ENCODE peak calls at places on chromosomes 5 and 9, in four cellular contexts. One of them, this sample, is unnamed.

GRCh38 chr9:21528123-21528808 is 46.2 kb upstream of the IFNE start:
- DNase-seq in T-helper 9 cell: no peak
- DNase-seq in stimulated activated CD4-positive, alpha-beta T cell treated with anti-CD3 and anti-CD28 coated beads, Interleukin-12 subunit alpha, Interleukin-12 subunit beta, amount 100 ng/mL, for 4 hours: no peak
- DNase-seq in head of caudate nucleus: no peak
- DNase-seq in this sample: no peak

GRCh38 chr9:124007468-124008306 is 3.9 kb upstream of the LHX2 start:
- DNase-seq in T-helper 9 cell: no peak
- DNase-seq in stimulated activated CD4-positive, alpha-beta T cell treated with anti-CD3 and anti-CD28 coated beads, Interleukin-12 subunit alpha, Interleukin-12 subunit beta, amount 100 ng/mL, for 4 hours: no peak
- DNase-seq in head of caudate nucleus: no peak
- DNase-seq in this sample: no peak

GRCh38 chr9:36855443-36856315 is 178.4 kb downstream of the PAX5 start:
- DNase-seq in T-helper 9 cell: no peak
- DNase-seq in stimulated activated CD4-positive, alpha-beta T cell treated with anti-CD3 and anti-CD28 coated beads, Interleukin-12 subunit alpha, Interleukin-12 subunit beta, amount 100 ng/mL, for 4 hours: peak
- DNase-seq in head of caudate nucleus: no peak
- DNase-seq in this sample: no peak

GRCh38 chr5:95861221-95861857 is 38.8 kb upstream of the GLRX start:
- DNase-seq in T-helper 9 cell: no peak
- DNase-seq in stimulated activated CD4-positive, alpha-beta T cell treated with anti-CD3 and anti-CD28 coated beads, Interleukin-12 subunit alpha, Interleukin-12 subunit beta, amount 100 ng/mL, for 4 hours: no peak
- DNase-seq in head of caudate nucleus: no peak
- DNase-seq in this sample: no peak

GRCh38 chr9:81092057-81092456 is 597.3 kb downstream of the TLE1 start:
- DNase-seq in T-helper 9 cell: no peak
- DNase-seq in stimulated activated CD4-positive, alpha-beta T cell treated with anti-CD3 and anti-CD28 coated beads, Interleukin-12 subunit alpha, Interleukin-12 subunit beta, amount 100 ng/mL, for 4 hours: no peak
- DNase-seq in head of caudate nucleus: no peak
- DNase-seq in this sample: no peak

GRCh38 chr9:136566899-136567298 is 21.1 kb upstream of the NOTCH1 start:
- DNase-seq in T-helper 9 cell: no peak
- DNase-seq in stimulated activated CD4-positive, alpha-beta T cell treated with anti-CD3 and anti-CD28 coated beads, Interleukin-12 subunit alpha, Interleukin-12 subunit beta, amount 100 ng/mL, for 4 hours: no peak
- DNase-seq in head of caudate nucleus: peak
- DNase-seq in this sample: peak

GRCh38 chr5:116361171-116361967 is 213.3 kb downstream of the SEMA6A start:
- DNase-seq in T-helper 9 cell: no peak
- DNase-seq in stimulated activated CD4-positive, alpha-beta T cell treated with anti-CD3 and anti-CD28 coated beads, Interleukin-12 subunit alpha, Interleukin-12 subunit beta, amount 100 ng/mL, for 4 hours: no peak
- DNase-seq in head of caudate nucleus: peak
- DNase-seq in this sample: peak

GRCh38 chr5:143775258-143775657 is 36.7 kb upstream of the HMHB1 start:
- DNase-seq in T-helper 9 cell: no peak
- DNase-seq in stimulated activated CD4-positive, alpha-beta T cell treated with anti-CD3 and anti-CD28 coated beads, Interleukin-12 subunit alpha, Interleukin-12 subunit beta, amount 100 ng/mL, for 4 hours: no peak
- DNase-seq in head of caudate nucleus: no peak
- DNase-seq in this sample: no peak

GRCh38 chr5:173771058-173771742 is 116.9 kb upstream of the CPEB4 start:
- DNase-seq in T-helper 9 cell: no peak
- DNase-seq in stimulated activated CD4-positive, alpha-beta T cell treated with anti-CD3 and anti-CD28 coated beads, Interleukin-12 subunit alpha, Interleukin-12 subunit beta, amount 100 ng/mL, for 4 hours: no peak
- DNase-seq in head of caudate nucleus: no peak
- DNase-seq in this sample: no peak

GRCh38 chr5:95731571-95732554 is 727 bp downstream of the RHOBTB3 start:
- DNase-seq in T-helper 9 cell: peak
- DNase-seq in stimulated activated CD4-positive, alpha-beta T cell treated with anti-CD3 and anti-CD28 coated beads, Interleukin-12 subunit alpha, Interleukin-12 subunit beta, amount 100 ng/mL, for 4 hours: peak
- DNase-seq in head of caudate nucleus: peak
- DNase-seq in this sample: peak

GRCh38 chr5:1514027-1514818 is 9.5 kb downstream of the LPCAT1 start:
- DNase-seq in T-helper 9 cell: no peak
- DNase-seq in stimulated activated CD4-positive, alpha-beta T cell treated with anti-CD3 and anti-CD28 coated beads, Interleukin-12 subunit alpha, Interleukin-12 subunit beta, amount 100 ng/mL, for 4 hours: no peak
- DNase-seq in head of caudate nucleus: no peak
- DNase-seq in this sample: no peak

GRCh38 chr5:180090098-180090768 is 18.7 kb upstream of the RNF130 start:
- DNase-seq in T-helper 9 cell: peak
- DNase-seq in stimulated activated CD4-positive, alpha-beta T cell treated with anti-CD3 and anti-CD28 coated beads, Interleukin-12 subunit alpha, Interleukin-12 subunit beta, amount 100 ng/mL, for 4 hours: peak
- DNase-seq in head of caudate nucleus: peak
- DNase-seq in this sample: peak

GRCh38 chr9:123710299-123710698 is 219.6 kb downstream of the DENND1A start:
- DNase-seq in T-helper 9 cell: no peak
- DNase-seq in stimulated activated CD4-positive, alpha-beta T cell treated with anti-CD3 and anti-CD28 coated beads, Interleukin-12 subunit alpha, Interleukin-12 subunit beta, amount 100 ng/mL, for 4 hours: no peak
- DNase-seq in head of caudate nucleus: no peak
- DNase-seq in this sample: no peak

GRCh38 chr5:58235279-58235678 is 224.6 kb downstream of the PLK2 start:
- DNase-seq in T-helper 9 cell: no peak
- DNase-seq in stimulated activated CD4-positive, alpha-beta T cell treated with anti-CD3 and anti-CD28 coated beads, Interleukin-12 subunit alpha, Interleukin-12 subunit beta, amount 100 ng/mL, for 4 hours: no peak
- DNase-seq in head of caudate nucleus: no peak
- DNase-seq in this sample: no peak

GRCh38 chr5:151570058-151570457 is 21.1 kb downstream of the FAT2 start:
- DNase-seq in T-helper 9 cell: no peak
- DNase-seq in stimulated activated CD4-positive, alpha-beta T cell treated with anti-CD3 and anti-CD28 coated beads, Interleukin-12 subunit alpha, Interleukin-12 subunit beta, amount 100 ng/mL, for 4 hours: no peak
- DNase-seq in head of caudate nucleus: no peak
- DNase-seq in this sample: no peak

GRCh38 chr9:16824545-16825041 is 45.9 kb downstream of the BNC2 start:
- DNase-seq in T-helper 9 cell: no peak
- DNase-seq in stimulated activated CD4-positive, alpha-beta T cell treated with anti-CD3 and anti-CD28 coated beads, Interleukin-12 subunit alpha, Interleukin-12 subunit beta, amount 100 ng/mL, for 4 hours: no peak
- DNase-seq in head of caudate nucleus: no peak
- DNase-seq in this sample: no peak

GRCh38 chr9:129273941-129274709 is 96.1 kb upstream of the IER5L start:
- DNase-seq in T-helper 9 cell: no peak
- DNase-seq in stimulated activated CD4-positive, alpha-beta T cell treated with anti-CD3 and anti-CD28 coated beads, Interleukin-12 subunit alpha, Interleukin-12 subunit beta, amount 100 ng/mL, for 4 hours: no peak
- DNase-seq in head of caudate nucleus: no peak
- DNase-seq in this sample: no peak

GRCh38 chr5:149959406-149960236 is 937 bp upstream of the SLC26A2 start:
- DNase-seq in T-helper 9 cell: peak
- DNase-seq in stimulated activated CD4-positive, alpha-beta T cell treated with anti-CD3 and anti-CD28 coated beads, Interleukin-12 subunit alpha, Interleukin-12 subunit beta, amount 100 ng/mL, for 4 hours: peak
- DNase-seq in head of caudate nucleus: no peak
- DNase-seq in this sample: peak

GRCh38 chr5:168575391-168576372 is 3.5 kb downstream of the PANK3 start:
- DNase-seq in T-helper 9 cell: no peak
- DNase-seq in stimulated activated CD4-positive, alpha-beta T cell treated with anti-CD3 and anti-CD28 coated beads, Interleukin-12 subunit alpha, Interleukin-12 subunit beta, amount 100 ng/mL, for 4 hours: no peak
- DNase-seq in head of caudate nucleus: no peak
- DNase-seq in this sample: peak

GRCh38 chr5:134374234-134374633 is 2.9 kb downstream of the UBE2B start:
- DNase-seq in T-helper 9 cell: no peak
- DNase-seq in stimulated activated CD4-positive, alpha-beta T cell treated with anti-CD3 and anti-CD28 coated beads, Interleukin-12 subunit alpha, Interleukin-12 subunit beta, amount 100 ng/mL, for 4 hours: no peak
- DNase-seq in head of caudate nucleus: no peak
- DNase-seq in this sample: peak

GRCh38 chr9:37371565-37372464 is 50.7 kb upstream of the GRHPR start:
- DNase-seq in T-helper 9 cell: no peak
- DNase-seq in stimulated activated CD4-positive, alpha-beta T cell treated with anti-CD3 and anti-CD28 coated beads, Interleukin-12 subunit alpha, Interleukin-12 subunit beta, amount 100 ng/mL, for 4 hours: no peak
- DNase-seq in head of caudate nucleus: no peak
- DNase-seq in this sample: no peak

GRCh38 chr9:109213300-109214121 is 46.5 kb upstream of the FRRS1L start:
- DNase-seq in T-helper 9 cell: no peak
- DNase-seq in stimulated activated CD4-positive, alpha-beta T cell treated with anti-CD3 and anti-CD28 coated beads, Interleukin-12 subunit alpha, Interleukin-12 subunit beta, amount 100 ng/mL, for 4 hours: no peak
- DNase-seq in head of caudate nucleus: no peak
- DNase-seq in this sample: no peak

GRCh38 chr5:132138260-132138659 is 64.7 kb downstream of the CSF2 start:
- DNase-seq in T-helper 9 cell: no peak
- DNase-seq in stimulated activated CD4-positive, alpha-beta T cell treated with anti-CD3 and anti-CD28 coated beads, Interleukin-12 subunit alpha, Interleukin-12 subunit beta, amount 100 ng/mL, for 4 hours: no peak
- DNase-seq in head of caudate nucleus: no peak
- DNase-seq in this sample: no peak

This sample was measured in cerebellum.